ENCODE peak calls at places on chromosome 2, in seven cellular contexts. R is body of pancreas, C is GM12891, X is transverse colon, Q is uterus, U is NB4, K is IMR-90. F is an unnamed sample.
A peak's percentile ranks its signal among the peaks of the same experiment; 100 is the strongest.

GRCh38 chr2:20350105-20350712 is 435 bp downstream of the PUM2 start:
- DNase-seq in R (peak; percentile 63), C (peak; percentile 41), X (peak; percentile 53), Q (peak; percentile 60), U (peak; percentile 86), K (no peak), F (no peak)

GRCh38 chr2:202950592-202950991 is 38.5 kb downstream of the CARF start:
- DNase-seq in R (no peak), C (no peak), X (no peak), Q (no peak), U (peak; percentile 64), K (peak; percentile 43), F (no peak)

GRCh38 chr2:56008661-56009411 is 85.3 kb upstream of the EFEMP1 start:
- DNase-seq in R (peak; percentile 32), C (no peak), X (peak; percentile 18), Q (peak; percentile 66), U (no peak), K (peak; percentile 89), F (peak; percentile 4)

GRCh38 chr2:1773883-1774282 is 29.6 kb upstream of the PXDN start:
- DNase-seq in R (no peak), C (no peak), X (no peak), Q (no peak), U (no peak), K (no peak), F (no peak)

GRCh38 chr2:173107629-173108022 is 32.0 kb downstream of the MAP3K20 start:
- DNase-seq in R (no peak), C (no peak), X (no peak), Q (no peak), U (no peak), K (no peak), F (no peak)

GRCh38 chr2:237074211-237074993 is 11.3 kb upstream of the COPS8 start:
- DNase-seq in R (no peak), C (no peak), X (no peak), Q (no peak), U (no peak), K (peak; percentile 63), F (no peak)

GRCh38 chr2:102066554-102066953 is 74.8 kb downstream of the IL1R2 start:
- DNase-seq in R (no peak), C (no peak), X (no peak), Q (no peak), U (peak; percentile 8), K (no peak), F (peak; percentile 48)

GRCh38 chr2:229909090-229909489 is 12.7 kb downstream of the TRIP12 start:
- DNase-seq in R (no peak), C (no peak), X (no peak), Q (no peak), U (no peak), K (no peak), F (no peak)

GRCh38 chr2:118049140-118050128 is 35.6 kb upstream of the CCDC93 start:
- DNase-seq in R (no peak), C (no peak), X (no peak), Q (no peak), U (no peak), K (no peak), F (no peak)

GRCh38 chr2:59885536-59885935 is 667.9 kb downstream of the BCL11A start:
- DNase-seq in R (peak; percentile 66), C (no peak), X (no peak), Q (peak; percentile 16), U (no peak), K (no peak), F (no peak)

GRCh38 chr2:30252723-30253688 is 21.7 kb downstream of the LBH start:
- DNase-seq in R (peak; percentile 83), C (no peak), X (peak; percentile 26), Q (peak; percentile 77), U (no peak), K (peak; percentile 85), F (peak; percentile 41)

GRCh38 chr2:223914349-223914748 is 30.8 kb downstream of the WDFY1 start:
- DNase-seq in R (no peak), C (no peak), X (no peak), Q (no peak), U (no peak), K (peak; percentile 76), F (no peak)

GRCh38 chr2:237594514-237594871 is 4.0 kb upstream of the RAB17 start:
- DNase-seq in R (no peak), C (no peak), X (no peak), Q (no peak), U (no peak), K (peak; percentile 25), F (no peak)

GRCh38 chr2:17706845-17707244 is 46.8 kb downstream of the SMC6 start:
- DNase-seq in R (no peak), C (no peak), X (no peak), Q (no peak), U (no peak), K (no peak), F (no peak)

DNA sequence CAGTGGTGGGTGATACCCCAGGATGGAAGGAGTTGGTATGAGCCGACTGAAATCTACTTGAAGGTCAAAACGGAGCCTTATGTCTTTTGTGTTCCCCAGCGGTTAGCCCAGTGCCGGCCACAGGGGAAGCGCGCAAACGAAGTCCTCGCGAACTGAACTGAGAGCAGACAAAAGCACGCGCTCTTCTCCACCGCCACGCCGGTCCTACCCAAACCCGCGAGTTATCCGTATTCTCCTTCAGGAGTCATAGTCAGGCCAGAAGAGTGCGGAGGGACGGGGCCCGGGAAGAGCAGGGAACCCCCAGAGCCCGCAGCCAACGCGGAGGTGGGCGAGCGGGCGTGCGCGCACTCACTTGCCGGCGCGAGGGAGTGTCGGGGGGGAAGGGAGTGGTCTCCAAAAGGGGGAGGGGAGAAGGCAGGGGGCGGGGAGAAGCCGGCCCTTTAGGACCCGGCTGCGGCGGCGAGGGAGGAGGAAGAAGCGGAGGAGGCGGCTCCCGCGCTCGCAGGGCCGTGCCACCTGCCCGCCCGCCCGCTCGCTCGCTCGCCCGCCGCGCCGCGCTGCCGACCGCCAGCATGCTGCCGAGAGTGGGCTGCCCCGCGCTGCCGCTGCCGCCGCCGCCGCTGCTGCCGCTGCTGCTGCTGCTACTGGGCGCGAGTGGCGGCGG is at the start of gene IGFBP2:
- DNase-seq in R (peak; percentile 76), C (no peak), X (peak; percentile 52), Q (peak; percentile 35), U (peak; percentile 95), K (peak; percentile 40), F (no peak)
- TF ChIP-seq POLR2A in R (no peak), C (no peak), X (no peak), Q (peak; percentile 43), U (peak; percentile 67), K (no peak), F (no peak)

DNA sequence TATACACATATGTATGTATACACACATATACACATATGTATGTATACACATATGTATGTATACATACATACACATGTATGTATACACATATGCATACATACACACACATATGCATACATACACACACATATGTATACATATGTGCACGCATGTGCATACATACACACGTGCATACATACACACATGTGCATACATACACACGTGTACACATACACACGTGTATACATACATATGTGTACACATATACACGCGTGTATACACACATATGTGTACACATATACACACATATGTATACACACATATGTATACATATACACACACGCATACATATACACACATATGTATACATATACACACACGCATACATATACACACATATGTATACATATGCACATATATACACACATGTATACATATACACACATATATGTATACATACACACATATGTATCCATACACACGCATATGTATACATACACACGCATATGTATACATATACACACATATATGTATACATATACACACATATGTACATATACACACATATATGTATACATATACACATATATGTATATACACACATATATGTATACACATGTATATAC is 21.5 kb downstream of the NABP1 start:
- DNase-seq in R (no peak), C (no peak), X (no peak), Q (no peak), U (no peak), K (no peak), F (no peak)
- TF ChIP-seq POLR2A in R (no peak), C (no peak), X (no peak), Q (no peak), U (no peak), K (peak; percentile 43), F (no peak)

GRCh38 chr2:241612156-241613017 is 24.6 kb downstream of the THAP4 start:
- DNase-seq in R (no peak), C (no peak), X (no peak), Q (no peak), U (no peak), K (peak; percentile 20), F (no peak)

GRCh38 chr2:241609859-241610793 is 26.8 kb downstream of the THAP4 start:
- DNase-seq in R (peak; percentile 90), C (peak; percentile 97), X (peak; percentile 94), Q (peak; percentile 82), U (peak; percentile 96), K (peak; percentile 62), F (peak; percentile 55)

GRCh38 chr2:241613018-241613780 is 23.8 kb downstream of the THAP4 start:
- DNase-seq in R (no peak), C (no peak), X (no peak), Q (no peak), U (no peak), K (peak; percentile 26), F (no peak)

GRCh38 chr2:241608881-241609280 is 28.1 kb downstream of the THAP4 start:
- DNase-seq in R (no peak), C (no peak), X (no peak), Q (no peak), U (peak; percentile 61), K (no peak), F (no peak)

DNA sequence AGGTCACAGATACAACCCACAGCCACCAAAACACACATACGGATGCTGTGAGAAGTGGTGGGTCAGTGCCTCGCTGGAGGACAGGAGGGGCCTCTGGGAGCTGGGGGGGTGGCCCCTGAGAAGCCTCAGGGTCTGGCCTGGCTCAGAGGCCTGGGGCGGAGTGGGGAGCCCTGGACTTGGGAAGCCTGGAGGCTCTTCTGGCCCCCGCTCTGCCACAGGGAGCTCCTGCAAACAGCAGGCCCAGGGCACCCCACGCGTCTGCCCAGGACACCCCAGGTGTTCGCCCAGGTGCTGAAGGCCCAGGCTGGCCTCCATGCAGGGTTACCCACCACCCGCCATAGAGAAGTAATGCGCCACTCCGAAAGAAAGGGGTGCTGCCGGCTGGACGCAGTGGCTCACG is 25.9 kb downstream of the THAP4 start:
- DNase-seq in R (no peak), C (no peak), X (no peak), Q (no peak), U (no peak), K (no peak), F (no peak)
- TF ChIP-seq POLR2A in R (no peak), C (no peak), X (no peak), Q (no peak), U (no peak), K (no peak), F (no peak)

GRCh38 chr2:199710551-199710950 is 140.4 kb downstream of the FTCDNL1 start:
- DNase-seq in R (no peak), C (no peak), X (no peak), Q (no peak), U (no peak), K (peak; percentile 4), F (no peak)

GRCh38 chr2:199705538-199705937 is 145.5 kb downstream of the FTCDNL1 start:
- DNase-seq in R (no peak), C (no peak), X (no peak), Q (no peak), U (no peak), K (no peak), F (no peak)

GRCh38 chr2:199707584-199708185 is 143.3 kb downstream of the FTCDNL1 start:
- DNase-seq in R (no peak), C (no peak), X (no peak), Q (no peak), U (peak; percentile 34), K (no peak), F (no peak)

GRCh38 chr2:199703199-199703598 is 147.8 kb downstream of the FTCDNL1 start:
- DNase-seq in R (no peak), C (no peak), X (no peak), Q (no peak), U (no peak), K (no peak), F (no peak)

GRCh38 chr2:199704358-199705238 is 146.4 kb downstream of the FTCDNL1 start:
- DNase-seq in R (peak; percentile 52), C (no peak), X (peak; percentile 52), Q (no peak), U (peak; percentile 83), K (peak; percentile 24), F (no peak)
- TF ChIP-seq POLR2A in R (no peak), C (no peak), X (no peak), Q (no peak), U (no peak), K (no peak), F (no peak)

F was measured in gastrocnemius medialis.